ENCODE peak calls at places on chromosomes 1 and 21, in six cellular contexts. P is Caco-2, A is astrocyte of the spinal cord, B is adrenal gland, S is cardiac fibroblast, G is mucosa of descending colon. J is an unnamed sample.
A peak's percentile ranks its signal among the peaks of the same experiment; 100 is the strongest.

GRCh38 chr1:119687391-119688079 is 24.2 kb upstream of the PHGDH start:
- DNase-seq in P (no peak), A (no peak), B (no peak), S (no peak), G (no peak), J (no peak)

GRCh38 chr1:57115030-57115614 is 149.3 kb upstream of the C8B start:
- DNase-seq in P (no peak), A (no peak), B (no peak), S (no peak), G (no peak), J (no peak)

GRCh38 chr1:192544983-192545393 is 30.6 kb upstream of the RGS1 start:
- DNase-seq in P (no peak), A (peak; percentile 89), B (no peak), S (peak; percentile 81), G (no peak), J (no peak)

GRCh38 chr1:9207086-9207485 is 27.5 kb upstream of the H6PD start:
- DNase-seq in P (no peak), A (peak; percentile 80), B (no peak), S (no peak), G (no peak), J (no peak)

GRCh38 chr1:162248854-162249535 is 127.7 kb downstream of the SPATA46 start:
- DNase-seq in P (no peak), A (peak; percentile 27), B (no peak), S (no peak), G (no peak), J (no peak)

GRCh38 chr1:78667939-78668338 is 18.3 kb downstream of the IFI44 start:
- DNase-seq in P (no peak), A (no peak), B (no peak), S (no peak), G (no peak), J (no peak)

GRCh38 chr1:230105245-230105753 is 38.3 kb downstream of the GALNT2 start:
- DNase-seq in P (no peak), A (no peak), B (no peak), S (no peak), G (no peak), J (no peak)

GRCh38 chr1:68178821-68179490 is 53.4 kb downstream of the WLS start:
- DNase-seq in P (no peak), A (peak; percentile 80), B (no peak), S (no peak), G (no peak), J (no peak)

GRCh38 chr1:85692730-85693314 is 15.4 kb downstream of the ZNHIT6 start:
- DNase-seq in P (no peak), A (peak; percentile 80), B (no peak), S (peak; percentile 82), G (no peak), J (no peak)

GRCh38 chr1:147156643-147157042 is 15.6 kb downstream of the PRKAB2 start:
- DNase-seq in P (no peak), A (no peak), B (no peak), S (no peak), G (no peak), J (no peak)

GRCh38 chr21:43659136-43660000 is at the start of the genes HSF2BP and RRP1B:
- DNase-seq in P (peak; percentile 74), A (peak; percentile 79), B (peak; percentile 76), S (peak; percentile 88), G (peak; percentile 83), J (peak; percentile 63)

GRCh38 chr1:42756956-42757891 is 9.6 kb downstream of the P3H1 start:
- DNase-seq in P (no peak), A (peak; percentile 69), B (peak; percentile 35), S (peak; percentile 73), G (peak; percentile 29), J (peak; percentile 48)

GRCh38 chr1:240827786-240828185 is 215.8 kb upstream of the GREM2 start:
- DNase-seq in P (no peak), A (no peak), B (no peak), S (no peak), G (no peak), J (no peak)

GRCh38 chr1:20733361-20733975 is 965 bp upstream of the SH2D5 start:
- DNase-seq in P (no peak), A (peak; percentile 14), B (no peak), S (no peak), G (no peak), J (no peak)

GRCh38 chr1:114607223-114607622 is 25.8 kb upstream of the BCAS2 start:
- DNase-seq in P (no peak), A (no peak), B (no peak), S (peak; percentile 28), G (no peak), J (peak; percentile 42)

GRCh38 chr1:26164036-26164927 is 4.5 kb downstream of the C1orf232 start:
- DNase-seq in P (no peak), A (no peak), B (peak; percentile 28), S (peak; percentile 31), G (peak; percentile 40), J (no peak)

DNA sequence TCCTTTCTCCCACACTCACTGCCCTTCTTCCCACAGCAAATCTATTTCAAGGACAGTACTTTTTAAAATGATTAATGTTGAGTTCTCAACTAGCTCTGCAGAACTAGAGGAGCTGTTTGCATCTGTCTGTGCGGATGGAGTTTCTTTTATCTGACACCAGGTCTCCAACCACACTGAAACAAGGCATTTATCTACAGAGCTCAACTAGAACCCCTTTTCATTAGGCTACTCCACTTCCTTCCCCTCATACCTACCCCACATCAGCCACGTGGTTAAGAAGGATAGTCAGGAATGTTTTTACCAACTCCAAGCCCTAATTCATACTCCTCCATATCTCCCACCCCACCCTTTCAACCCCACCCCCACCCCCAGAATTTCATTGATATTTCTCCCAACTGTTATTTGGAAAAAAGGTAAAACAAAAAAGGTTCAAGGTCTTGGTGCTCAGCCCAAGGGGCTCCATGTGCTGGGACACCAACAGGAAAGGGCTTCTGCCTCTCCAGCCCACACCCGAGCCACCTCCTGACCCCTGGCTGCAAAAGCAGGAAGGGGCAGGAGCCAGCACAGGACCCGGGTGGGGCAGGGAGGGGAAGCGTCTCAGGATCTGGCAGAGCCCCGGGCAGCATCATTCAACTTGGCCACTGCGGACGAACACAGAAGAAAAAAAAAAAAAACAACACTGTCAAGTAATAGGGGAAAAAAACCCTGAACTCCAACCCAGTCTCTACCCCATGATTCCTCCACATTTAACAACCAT is 7.0 kb downstream of the ENSA start:
- DNase-seq in P (no peak), A (no peak), B (peak; percentile 42), S (peak; percentile 67), G (no peak), J (no peak)
- TF ChIP-seq CTCF in P (no peak), A (peak; percentile 11), B (no peak), S (no peak), G (no peak), J (no peak)

GRCh38 chr1:206506803-206507394 is 432 bp upstream of the RASSF5 start:
- DNase-seq in P (no peak), A (no peak), B (peak; percentile 49), S (no peak), G (no peak), J (no peak)

GRCh38 chr1:206507395-206508129 is at the start of gene RASSF5:
- DNase-seq in P (peak; percentile 59), A (peak; percentile 58), B (peak; percentile 91), S (peak; percentile 77), G (peak; percentile 87), J (no peak)

GRCh38 chr1:206504363-206504713 is 3.0 kb upstream of the RASSF5 start:
- DNase-seq in P (no peak), A (no peak), B (no peak), S (no peak), G (no peak), J (no peak)

GRCh38 chr1:206506405-206506802 is 927 bp upstream of the RASSF5 start:
- DNase-seq in P (no peak), A (no peak), B (no peak), S (no peak), G (no peak), J (no peak)

DNA sequence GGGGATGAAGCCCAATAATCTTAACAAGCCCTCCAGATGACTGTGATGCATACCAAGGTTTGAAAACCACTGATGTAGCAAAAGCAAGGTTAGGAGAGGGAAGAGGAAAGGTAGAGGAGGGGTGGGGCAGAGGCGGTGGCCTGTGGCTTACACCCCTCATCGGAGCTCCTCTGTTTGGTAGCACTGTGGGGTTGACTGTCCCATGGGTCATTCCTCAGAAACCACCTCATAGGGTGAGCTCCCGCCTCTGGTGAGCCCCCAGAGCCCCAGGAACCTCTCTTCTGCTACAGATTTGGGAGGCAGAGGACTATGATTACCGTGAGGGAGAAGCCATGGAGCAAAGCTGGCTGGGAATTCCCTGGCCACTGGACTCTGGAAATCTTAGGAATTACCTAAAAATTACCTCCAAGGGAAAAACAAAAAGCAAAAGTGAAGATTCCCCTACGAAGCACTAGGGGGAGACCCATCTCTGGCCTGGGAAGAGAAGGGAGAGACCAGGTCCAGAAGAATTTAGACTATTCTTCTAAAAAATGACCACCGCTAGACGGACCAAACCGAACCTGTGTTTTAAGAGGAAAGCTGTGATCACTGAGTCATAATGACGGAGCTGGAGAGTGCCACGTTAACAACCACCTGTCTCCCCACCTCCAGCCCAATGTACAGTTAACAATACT is 1.5 kb upstream of the RASSF5 start:
- DNase-seq in P (no peak), A (peak; percentile 37), B (no peak), S (peak; percentile 67), G (no peak), J (no peak)
- H3K4me3 ChIP-seq in P (no peak overlapping the region), A (no peak overlapping the region), B (no peak overlapping the region), S (no peak overlapping the region), G (no peak overlapping the region), J (no peak overlapping the region)

GRCh38 chr1:63082754-63083153 is 239.6 kb upstream of the FOXD3 start:
- DNase-seq in P (no peak), A (no peak), B (no peak), S (no peak), G (no peak), J (no peak)

GRCh38 chr1:63087966-63088365 is 234.4 kb upstream of the FOXD3 start:
- DNase-seq in P (no peak), A (peak; percentile 22), B (no peak), S (peak; percentile 2), G (no peak), J (no peak)
- TF ChIP-seq CTCF in P (no peak), A (peak; percentile 17), B (no peak), S (no peak), G (no peak), J (no peak)

DNA sequence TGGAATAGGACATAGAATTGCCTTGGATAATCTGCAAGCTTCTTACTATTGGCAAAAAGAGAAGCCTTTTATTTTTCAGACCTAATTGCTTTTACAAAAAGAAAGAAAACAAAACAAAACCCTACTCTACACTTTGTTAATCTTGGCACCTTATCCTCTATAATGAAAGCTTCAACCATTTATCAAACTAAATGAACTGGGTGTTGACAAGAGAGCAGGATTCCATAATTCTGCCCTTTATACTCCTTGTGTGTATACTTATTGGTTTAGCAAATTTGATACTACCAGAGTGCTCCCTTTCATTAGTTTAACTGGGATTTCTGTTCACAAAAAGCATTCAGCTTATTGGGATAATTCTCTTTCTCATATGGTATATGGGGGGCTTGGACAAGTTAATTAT is 3.0 kb upstream of the TMCC2 start:
- DNase-seq in P (no peak), A (no peak), B (no peak), S (no peak), G (no peak), J (no peak)
- H3K4me3 ChIP-seq in P (no peak overlapping the region), A (no peak overlapping the region), B (no peak overlapping the region), S (no peak overlapping the region), G (no peak overlapping the region), J (no peak overlapping the region)

GRCh38 chr1:117959364-117959763 is 29.8 kb downstream of the WDR3 start:
- DNase-seq in P (no peak), A (peak; percentile 7), B (no peak), S (peak; percentile 36), G (no peak), J (no peak)
- TF ChIP-seq CTCF in P (no peak), A (no peak), B (no peak), S (no peak), G (no peak), J (no peak)